ENCODE peak calls at places on chromosomes 11 and 22, in four cellular contexts. P is HepG2, H is H1, Z is GM12878. E is an unnamed sample.

GRCh38 chr11:67053896-67054850 is 2.5 kb upstream of the RHOD start:
- DNase-seq in Z (no peak), P (peak), H (peak), E (peak)

GRCh38 chr22:22155607-22156006 is 89.0 kb upstream of the VPREB1 start:
- DNase-seq in Z (no peak), P (no peak), H (no peak), E (no peak)

GRCh38 chr11:77060234-77060633 is 6.5 kb upstream of the CAPN5 start:
- DNase-seq in P (no peak), Z (no peak), H (no peak), E (no peak)

GRCh38 chr11:108606495-108607160 is 13.1 kb upstream of the EXPH5 start:
- DNase-seq in H (no peak), P (no peak), Z (no peak), E (no peak)

GRCh38 chr11:106422585-106422984 is 345.1 kb downstream of the AASDHPPT start:
- DNase-seq in Z (no peak), H (no peak), P (no peak), E (no peak)

GRCh38 chr22:45896961-45897538 is 79.9 kb downstream of the WNT7B start:
- DNase-seq in Z (no peak), P (no peak), H (no peak), E (no peak)

GRCh38 chr22:29855611-29856181 is 17.6 kb upstream of the ASCC2 start:
- DNase-seq in Z (no peak), H (no peak), P (no peak), E (no peak)

GRCh38 chr22:50255099-50255498 is 4.0 kb upstream of the HDAC10 start:
- DNase-seq in H (no peak), Z (no peak), P (no peak), E (no peak)

GRCh38 chr11:839875-840617 is 2.3 kb downstream of the POLR2L start:
- DNase-seq in P (no peak), Z (no peak), H (no peak), E (no peak)

GRCh38 chr11:107799245-107799859 is 59.2 kb downstream of the SLC35F2 start:
- DNase-seq in P (peak), H (peak), Z (peak), E (peak)

GRCh38 chr11:8346157-8346755 is 82.6 kb upstream of the LMO1 start:
- DNase-seq in P (no peak), Z (no peak), H (no peak), E (no peak)

GRCh38 chr11:9047986-9048522 is 43.3 kb downstream of the SCUBE2 start:
- DNase-seq in Z (no peak), P (no peak), H (no peak), E (no peak)

GRCh38 chr11:14645247-14645912 is 1.8 kb downstream of the PDE3B start:
- DNase-seq in Z (no peak), P (peak), H (no peak), E (no peak)

GRCh38 chr11:74849525-74850391 is 99.1 kb downstream of the XRRA1 start:
- DNase-seq in Z (no peak), P (peak), H (peak), E (peak)

GRCh38 chr11:30424851-30425250 is 101.9 kb downstream of the ARL14EP start:
- DNase-seq in Z (no peak), P (no peak), H (no peak), E (no peak)

GRCh38 chr11:68942751-68943271 is 38.0 kb downstream of the MRGPRD start:
- DNase-seq in P (no peak), H (no peak), Z (no peak), E (no peak)

GRCh38 chr11:20059587-20060021 is 100.7 kb downstream of the DBX1 start:
- DNase-seq in Z (no peak), H (no peak), P (no peak), E (no peak)

GRCh38 chr11:27485930-27486773 is 13.6 kb upstream of the LGR4 start:
- DNase-seq in H (no peak), Z (no peak), P (peak), E (no peak)

GRCh38 chr11:128776088-128776433 is 82.2 kb downstream of the FLI1 start:
- DNase-seq in H (no peak), Z (no peak), P (no peak), E (no peak)

GRCh38 chr11:115279831-115280761 is 224.1 kb downstream of the CADM1 start:
- DNase-seq in Z (no peak), H (no peak), P (peak), E (no peak)

GRCh38 chr11:75441804-75442132 is 8.8 kb upstream of the KLHL35 start:
- DNase-seq in H (no peak), Z (no peak), P (no peak), E (no peak)

GRCh38 chr11:70397983-70398833 is at the start of gene CTTN:
- DNase-seq in H (peak), Z (peak), P (peak), E (peak)

GRCh38 chr11:80167766-80168165 is 726.9 kb upstream of the TENM4 start:
- DNase-seq in H (no peak), P (no peak), Z (no peak), E (peak)

GRCh38 chr22:45344339-45344738 is 34.6 kb downstream of the FAM118A start:
- DNase-seq in H (no peak), P (no peak), Z (no peak), E (no peak)

GRCh38 chr11:11141019-11141418 is 212.0 kb downstream of the CSNK2A3 start:
- DNase-seq in H (no peak), P (no peak), Z (no peak), E (no peak)

GRCh38 chr11:22192289-22192641 is 620 bp upstream of the ANO5 start:
- DNase-seq in P (peak), Z (no peak), H (no peak), E (peak)

GRCh38 chr11:70641366-70641765 is 243.0 kb downstream of the CTTN start:
- DNase-seq in P (no peak), Z (no peak), H (no peak), E (no peak)

GRCh38 chr11:63909621-63910506 is 7.1 kb downstream of the RCOR2 start:
- DNase-seq in P (no peak), H (peak), Z (no peak), E (no peak)
- TF ChIP-seq YY1 in P (no peak), H (no peak), Z (no peak), E (no peak)

GRCh38 chr11:117606211-117606610 is 190.8 kb downstream of the DSCAML1 start:
- DNase-seq in P (no peak), H (no peak), Z (peak), E (no peak)
- TF ChIP-seq ZNF274 in P (no peak), H (no peak), Z (no peak), E (no peak)

GRCh38 chr11:100928426-100928825 is 201.2 kb downstream of the PGR start:
- DNase-seq in H (no peak), Z (no peak), P (no peak), E (no peak)

GRCh38 chr11:100925935-100926334 is 203.7 kb downstream of the PGR start:
- DNase-seq in Z (peak), H (no peak), P (no peak), E (no peak)

GRCh38 chr11:100930185-100930778 is 199.3 kb downstream of the PGR start:
- DNase-seq in P (peak), H (no peak), Z (no peak), E (peak)

GRCh38 chr11:100929377-100929776 is 200.2 kb downstream of the PGR start:
- DNase-seq in H (no peak), P (no peak), Z (no peak), E (no peak)

DNA sequence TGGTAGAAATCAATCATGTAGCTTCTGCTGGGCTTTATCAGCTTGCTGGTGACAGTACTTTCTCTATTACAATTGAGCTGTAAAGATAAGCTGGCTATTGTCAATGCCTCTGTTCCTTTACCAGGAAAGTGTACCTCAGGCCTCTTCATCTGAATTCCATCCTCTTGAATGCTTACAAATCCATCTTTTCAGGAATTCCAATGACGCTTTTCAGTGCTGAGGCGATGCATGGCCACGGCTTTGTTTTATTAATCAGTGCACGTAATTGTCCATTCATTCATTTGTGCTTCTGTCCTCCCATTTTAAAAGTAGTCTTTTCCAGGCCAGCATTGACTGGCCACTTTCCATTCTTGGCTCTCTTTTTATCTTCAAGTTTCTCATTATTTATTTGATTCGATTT is 202.0 kb downstream of the PGR start:
- DNase-seq in H (no peak), Z (no peak), P (no peak), E (no peak)
- TF ChIP-seq SUZ12 in H (no peak), Z (no peak), P (no peak), E (no peak)

GRCh38 chr11:5986885-5987284 is at the start of gene OR52L1:
- DNase-seq in H (no peak), Z (no peak), P (no peak), E (peak)
- TF ChIP-seq YY1 in H (no peak), Z (no peak), P (no peak), E (no peak)

DNA sequence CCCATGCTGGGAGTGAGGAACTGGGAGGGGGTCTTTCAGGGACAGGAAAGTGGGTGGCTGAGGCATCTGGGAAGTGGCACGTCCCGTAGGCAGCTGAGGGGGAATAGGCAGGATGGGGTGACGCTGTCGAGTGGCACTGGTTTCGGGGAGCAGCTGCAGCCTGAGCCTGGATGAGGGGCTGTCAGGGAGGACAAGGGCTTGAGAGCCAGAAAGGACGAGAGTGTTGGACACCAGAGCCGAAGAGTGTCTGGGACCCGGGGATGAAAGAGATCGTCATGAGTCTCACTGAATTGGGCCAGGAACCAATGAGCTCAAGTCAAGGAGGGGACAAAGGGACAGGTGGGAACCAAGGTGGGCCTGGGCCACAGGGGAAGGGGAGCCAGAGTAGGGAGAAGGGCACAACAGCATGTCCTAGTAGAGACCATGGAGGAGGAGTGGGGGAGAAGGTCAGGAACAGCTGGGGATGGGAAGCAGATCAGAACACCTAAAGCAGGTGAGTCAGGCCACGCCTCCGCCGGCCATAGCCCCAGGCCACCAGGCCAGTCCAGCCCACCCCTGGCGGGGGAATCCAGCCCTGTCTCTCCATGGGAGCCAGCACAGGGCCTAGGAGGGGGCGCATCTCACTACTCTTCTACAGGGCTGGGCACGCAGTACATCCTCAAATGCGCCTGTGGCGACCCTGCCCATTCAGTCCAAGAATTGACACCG is 4.2 kb downstream of the RAB3IL1 start:
- DNase-seq in P (no peak), Z (no peak), H (no peak), E (no peak)
- TF ChIP-seq ZNF274 in P (no peak), Z (no peak), H (no peak), E (no peak)

DNA sequence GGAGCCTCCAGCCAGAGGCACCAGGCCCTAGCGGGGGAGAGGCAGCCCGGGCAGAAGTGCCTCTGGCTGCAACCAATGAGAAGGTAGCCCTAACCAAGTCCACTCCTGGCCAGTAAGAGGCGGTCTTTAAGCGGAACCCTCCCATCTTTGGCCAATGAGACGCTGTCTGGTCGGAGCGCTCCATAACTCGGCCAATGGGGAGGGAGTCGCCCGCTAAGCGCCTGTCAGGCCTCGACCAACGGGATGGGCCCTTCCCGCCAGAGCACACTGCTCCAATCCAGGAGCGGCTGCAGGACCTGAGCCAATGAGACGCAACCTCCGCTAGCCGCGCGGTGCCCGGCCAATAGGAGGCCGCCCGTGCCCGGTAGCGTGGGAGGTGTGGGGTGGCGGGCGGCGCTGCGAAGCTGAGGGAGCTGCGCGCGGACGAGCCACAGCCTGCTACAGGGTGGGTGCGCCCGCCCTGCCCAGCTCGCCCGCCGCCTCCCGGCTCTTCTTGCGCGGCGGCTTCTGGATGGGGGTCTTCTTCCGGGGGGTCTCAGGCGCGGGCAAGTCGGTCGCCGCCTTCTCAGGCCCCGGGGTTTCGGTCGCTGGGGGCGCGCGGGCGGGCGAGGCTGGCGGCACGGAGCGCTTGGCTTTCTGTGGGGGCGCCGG is 12.6 kb downstream of the SCARF2 start:
- DNase-seq in H (no peak), Z (no peak), P (no peak), E (no peak)
- TF ChIP-seq SUZ12 in H (no peak), Z (no peak), P (no peak), E (no peak)

GRCh38 chr11:126419801-126420729 is 64.6 kb downstream of the ST3GAL4 start:
- DNase-seq in Z (peak), P (no peak), H (no peak), E (no peak)
- TF ChIP-seq YY1 in Z (peak), P (no peak), H (no peak), E (no peak)

GRCh38 chr11:96036863-96037262 is 113.0 kb upstream of the MTMR2 start:
- DNase-seq in P (no peak), H (no peak), Z (no peak), E (no peak)
- TF ChIP-seq ZNF274 in P (no peak), H (no peak), Z (no peak), E (no peak)

E was measured in NT2/D1.